ENCODE peak calls at places on chromosome 16, in six cellular contexts. B is sigmoid colon, U is ovary, L is A549, R is SK-N-SH, G is K562. T is an unnamed sample. For H3K4me1, the result is how much of the 10 kb centered on the place peaks cover.

GRCh38 chr16:81558444-81559175 is 114.0 kb downstream of the CMIP start:
- DNase-seq in B (no peak), U (no peak), L (peak), R (no peak), G (peak), T (no peak)

GRCh38 chr16:51327001-51327400 is 175.9 kb upstream of the SALL1 start:
- DNase-seq in B (no peak), U (no peak), L (no peak), R (no peak), G (no peak), T (no peak)

GRCh38 chr16:17382514-17382913 is 88.2 kb downstream of the XYLT1 start:
- DNase-seq in B (no peak), U (no peak), L (no peak), R (peak), G (no peak), T (no peak)

GRCh38 chr16:48862087-48862532 is 252.1 kb upstream of the N4BP1 start:
- DNase-seq in B (no peak), U (no peak), L (no peak), R (no peak), G (no peak), T (no peak)

GRCh38 chr16:46853713-46854443 is 22.9 kb upstream of the C16orf87 start:
- DNase-seq in B (peak), U (peak), L (peak), R (peak), G (peak), T (peak)

GRCh38 chr16:71927383-71927782 is 32.1 kb downstream of the IST1 start:
- DNase-seq in B (peak), U (peak), L (no peak), R (no peak), G (no peak), T (peak)

GRCh38 chr16:87584975-87585374 is 17.3 kb upstream of the JPH3 start:
- DNase-seq in B (no peak), U (no peak), L (no peak), R (no peak), G (no peak), T (no peak)

GRCh38 chr16:51355871-51356270 is 204.8 kb upstream of the SALL1 start:
- DNase-seq in B (no peak), U (no peak), L (no peak), R (no peak), G (no peak), T (no peak)

GRCh38 chr16:48347191-48347860 is 37.9 kb downstream of the SIAH1 start:
- DNase-seq in B (no peak), U (no peak), L (no peak), R (no peak), G (no peak), T (no peak)

DNA sequence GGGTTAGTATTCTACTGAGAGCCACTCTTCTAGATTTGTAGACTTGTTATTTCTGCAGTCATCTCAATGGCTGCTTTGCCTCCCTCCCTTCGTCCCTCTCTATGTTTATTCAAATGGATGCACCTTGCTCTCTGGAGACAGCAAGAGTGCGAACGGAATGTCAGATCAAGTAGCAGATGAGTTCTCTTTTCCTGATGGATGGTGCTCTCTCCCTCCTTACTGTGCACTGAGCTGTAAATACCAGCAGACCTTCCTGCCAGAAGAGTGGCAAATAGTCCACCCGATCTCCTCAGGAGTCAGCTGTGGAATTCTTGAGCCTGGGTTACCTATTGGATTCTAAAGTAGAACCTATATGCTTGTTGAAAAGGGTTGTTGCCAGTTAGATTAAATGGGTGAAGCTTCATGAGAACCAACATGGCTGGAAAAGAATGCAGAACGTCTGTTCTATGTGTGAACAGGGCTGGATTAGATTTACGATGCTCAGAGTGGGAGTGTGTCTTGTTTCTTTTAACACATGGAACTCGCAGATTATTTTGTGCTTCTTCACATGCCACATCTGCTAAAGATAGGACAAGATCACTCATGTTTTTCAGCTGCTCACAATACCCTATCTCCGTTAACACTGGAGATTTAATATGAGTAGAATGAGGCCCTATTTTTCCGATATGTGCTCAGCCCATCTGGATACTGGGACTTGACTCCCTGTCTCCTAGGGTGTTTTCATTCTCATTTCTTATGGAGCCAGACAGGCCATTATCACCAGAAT is 6.1 kb downstream of the GNAO1 start:
- DNase-seq in B (no peak), U (no peak), L (no peak), R (no peak), G (no peak), T (no peak)
- H3K4me1 ChIP-seq in B (half or more), U (under half), L (under half), R (under half), G (under half), T (under half)

DNA sequence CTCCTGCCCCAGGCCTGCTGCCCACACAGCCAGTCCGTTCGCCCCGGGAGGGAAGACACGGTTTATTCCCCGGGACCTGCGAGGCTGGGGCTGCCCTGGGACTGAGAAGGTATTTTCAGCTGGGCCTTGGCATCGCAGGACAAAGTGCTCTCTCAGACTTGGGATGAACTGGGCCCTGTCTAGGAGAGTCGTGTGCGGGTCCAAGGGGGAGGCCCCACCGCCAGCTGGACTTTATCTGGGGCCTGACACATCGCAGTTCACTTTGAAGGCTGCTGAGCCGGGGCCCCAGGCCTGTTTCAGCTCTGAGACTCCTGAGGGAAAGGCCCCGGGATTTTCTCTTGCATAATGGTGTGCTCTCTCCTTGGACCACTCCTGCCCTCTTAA is 6.8 kb downstream of the CRISPLD2 start:
- DNase-seq in B (peak), U (peak), L (no peak), R (peak), G (no peak), T (no peak)
- TF ChIP-seq EP300 in B (peak), U (no peak), L (no peak), R (no peak), G (no peak), T (no peak)

DNA sequence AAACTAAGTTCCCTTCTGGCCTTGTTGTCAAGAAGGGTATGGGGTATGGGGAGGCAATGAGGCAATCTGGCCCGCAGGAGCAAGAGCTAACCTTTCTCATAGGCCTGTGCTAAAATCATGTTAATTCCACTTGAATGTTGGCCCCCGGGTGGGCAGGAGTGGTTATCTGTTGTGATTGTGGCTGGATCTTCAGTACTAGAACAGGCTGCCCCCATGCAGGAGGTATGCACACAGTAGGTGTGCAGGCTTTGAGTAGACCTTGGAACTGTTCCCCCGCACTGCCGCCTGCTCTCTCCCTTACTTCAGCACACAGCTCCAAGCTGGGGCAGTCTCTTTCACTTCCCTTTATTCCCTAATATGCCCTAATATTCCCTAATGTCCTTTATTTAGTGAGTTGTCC is 52.4 kb upstream of the TANGO6 start:
- DNase-seq in B (no peak), U (no peak), L (no peak), R (no peak), G (no peak), T (no peak)
- H3K4me1 ChIP-seq in B (under half), U (under half), L (half or more), R (under half), G (under half), T (under half)

GRCh38 chr16:2386990-2387389 is 42.3 kb upstream of the CCNF start:
- DNase-seq in B (no peak), U (no peak), L (no peak), R (no peak), G (no peak), T (no peak)

GRCh38 chr16:2385441-2385840 is 43.8 kb upstream of the CCNF start:
- DNase-seq in B (no peak), U (no peak), L (no peak), R (no peak), G (no peak), T (no peak)

GRCh38 chr16:2388139-2388874 is 40.9 kb upstream of the CCNF start:
- DNase-seq in B (no peak), U (no peak), L (no peak), R (no peak), G (no peak), T (no peak)

DNA sequence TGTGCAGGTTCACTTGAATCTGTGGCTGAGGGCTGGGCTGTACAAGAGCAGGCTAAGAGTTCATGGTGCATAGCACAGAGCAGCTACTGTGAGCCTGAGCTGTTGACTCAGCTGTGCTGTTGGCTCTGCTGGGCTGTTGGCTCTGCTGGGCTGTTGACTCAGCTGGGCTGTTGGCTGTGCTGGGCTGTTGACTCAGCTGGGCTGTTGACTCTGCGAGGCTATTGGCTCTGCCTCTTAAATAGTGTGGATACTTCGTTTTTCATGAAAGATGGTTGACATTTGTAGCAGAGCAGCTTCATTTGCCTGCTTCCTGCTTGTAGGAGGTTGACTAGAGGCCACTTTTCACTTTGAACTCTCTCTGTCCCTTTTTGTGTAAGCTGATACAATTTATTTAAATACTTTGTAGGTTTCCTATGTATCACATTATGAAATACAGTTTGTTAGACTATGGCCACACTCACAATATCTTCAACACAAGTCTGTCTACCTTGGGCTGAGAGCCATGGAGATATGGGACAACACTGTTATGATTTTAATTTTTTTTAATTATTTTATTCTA is 40.3 kb upstream of the CCNF start:
- DNase-seq in B (no peak), U (no peak), L (no peak), R (no peak), G (no peak), T (no peak)
- TF ChIP-seq EP300 in B (no peak), U (no peak), L (no peak), R (no peak), G (no peak), T (no peak)

GRCh38 chr16:4371481-4372314 is at the start of gene VASN:
- DNase-seq in B (peak), U (peak), L (peak), R (peak), G (peak), T (peak)

GRCh38 chr16:4373356-4373908 is 1.8 kb downstream of the VASN start:
- DNase-seq in B (no peak), U (peak), L (no peak), R (peak), G (no peak), T (no peak)

GRCh38 chr16:4372315-4372577 is 598 bp downstream of the VASN start:
- DNase-seq in B (no peak), U (no peak), L (no peak), R (no peak), G (no peak), T (no peak)

GRCh38 chr16:4373909-4374742 is 2.5 kb downstream of the VASN start:
- DNase-seq in B (peak), U (peak), L (peak), R (no peak), G (peak), T (peak)

DNA sequence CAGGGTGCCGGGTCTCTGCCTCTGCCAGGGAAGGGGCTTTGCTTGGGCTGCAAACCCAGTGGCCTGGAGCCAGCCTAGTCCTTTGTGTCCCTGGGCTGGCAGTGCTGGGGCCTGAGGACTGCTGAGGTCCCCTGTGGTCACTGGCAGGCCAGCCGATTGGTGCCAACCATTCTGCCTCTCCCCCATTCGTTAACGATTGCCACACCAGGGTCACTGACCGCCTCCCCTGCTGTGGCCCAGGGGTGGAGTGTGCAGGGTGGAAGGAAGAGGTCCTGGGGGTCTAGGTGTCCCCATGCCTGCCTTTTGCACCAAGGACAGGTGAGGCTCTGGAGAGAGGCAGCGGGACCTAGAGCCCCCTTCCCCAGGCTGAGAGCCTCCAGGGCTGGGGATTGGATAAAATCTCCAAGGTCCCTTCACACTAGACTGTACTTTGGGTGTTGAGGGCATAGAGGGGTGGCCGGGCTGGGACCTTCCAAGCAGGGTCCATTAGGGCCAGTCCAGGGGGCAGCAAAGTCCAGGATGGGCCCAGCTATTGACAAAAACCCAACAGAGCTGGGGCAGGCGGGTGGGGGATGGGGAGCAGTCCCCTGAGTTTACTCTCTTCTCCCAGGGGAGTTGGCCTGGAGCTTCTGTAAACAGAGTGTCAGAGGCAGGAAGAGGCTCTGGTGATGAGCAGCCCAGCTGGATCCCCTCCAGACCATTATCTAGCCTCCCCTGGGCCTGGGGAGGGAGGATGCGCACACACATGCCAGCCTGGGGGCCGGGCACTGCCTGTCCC is 1.1 kb downstream of the VASN start:
- DNase-seq in B (peak), U (peak), L (peak), R (peak), G (no peak), T (no peak)
- H3K4me1 ChIP-seq in B (half or more), U (under half), L (half or more), R (half or more), G (half or more), T (half or more)

GRCh38 chr16:67719778-67720144 is 645 bp upstream of the GFOD2 start:
- DNase-seq in B (no peak), U (no peak), L (peak), R (peak), G (peak), T (peak)

GRCh38 chr16:67718668-67719047 is 458 bp downstream of the GFOD2 start:
- DNase-seq in B (no peak), U (no peak), L (no peak), R (no peak), G (no peak), T (no peak)

GRCh38 chr16:67720236-67720635 is 1.1 kb upstream of the GFOD2 start:
- DNase-seq in B (no peak), U (no peak), L (no peak), R (no peak), G (no peak), T (no peak)

GRCh38 chr16:67716097-67716496 is 3.0 kb downstream of the GFOD2 start:
- DNase-seq in B (no peak), U (no peak), L (no peak), R (no peak), G (no peak), T (no peak)

GRCh38 chr16:67719048-67719777 is at the start of gene GFOD2:
- DNase-seq in B (peak), U (peak), L (peak), R (peak), G (peak), T (peak)
- TF ChIP-seq EP300 in B (no peak), U (no peak), L (no peak), R (no peak), G (no peak), T (peak)

GRCh38 chr16:62149646-62150045 is 113.4 kb upstream of the CDH8 start:
- DNase-seq in B (no peak), U (no peak), L (no peak), R (no peak), G (no peak), T (no peak)
- H3K4me1 ChIP-seq in B (under half), U (under half), L (under half), R (under half), G (under half), T (under half)

GRCh38 chr16:57585051-57585687 is 42.7 kb downstream of the ADGRG5 start:
- DNase-seq in B (peak), U (no peak), L (no peak), R (no peak), G (no peak), T (no peak)
- TF ChIP-seq EP300 in B (no peak), U (no peak), L (no peak), R (no peak), G (no peak), T (no peak)

T was measured in tibial nerve.